ENCODE peak calls at places on chromosomes 5 and 9, in eight cellular contexts. L is stromal cell of bone marrow; T is amniotic stem cell; J is HuH-7; V is B cell; C is fibroblast of villous mesenchyme; I is stimulated activated CD4-positive, alpha-beta T cell treated with anti-CD3 and anti-CD28 coated beads, Interleukin-4, amount 100 ng/mL, for 48 hours; W is activated CD8-positive, alpha-beta T cell treated with anti-CD3 and anti-CD28 coated beads, Interleukin-2, amount 10 ng/mL, durations not matched to agents 7 days and 5 days. A is an unnamed sample.

GRCh38 chr9:68522126-68522525 is 18.6 kb downstream of the TMEM252 start:
- DNase-seq in L (no peak), T (no peak), J (no peak), V (no peak), C (no peak), I (no peak), W (no peak), A (no peak)

GRCh38 chr9:92986175-92987110 is 39.1 kb downstream of the FGD3 start:
- DNase-seq in L (no peak), T (no peak), J (no peak), V (no peak), C (no peak), I (peak), W (peak), A (peak)

GRCh38 chr5:127320032-127320945 is 29.7 kb downstream of the MEGF10 start:
- DNase-seq in L (no peak), T (no peak), J (no peak), V (no peak), C (no peak), I (no peak), W (peak), A (peak)

GRCh38 chr9:137129089-137129455 is 9.9 kb upstream of the GRIN1 start:
- DNase-seq in L (no peak), T (no peak), J (no peak), V (peak), C (peak), I (no peak), W (peak), A (no peak)

GRCh38 chr5:139431706-139432105 is 7.6 kb downstream of the DNAJC18 start:
- DNase-seq in L (no peak), T (no peak), J (no peak), V (no peak), C (no peak), I (no peak), W (no peak), A (no peak)

GRCh38 chr5:79938468-79938867 is 52.6 kb downstream of the MTX3 start:
- DNase-seq in L (no peak), T (no peak), J (no peak), V (no peak), C (no peak), I (no peak), W (peak), A (peak)

GRCh38 chr9:113306566-113306965 is 3.4 kb upstream of the RNF183 start:
- DNase-seq in L (no peak), T (no peak), J (no peak), V (no peak), C (no peak), I (no peak), W (no peak), A (no peak)

GRCh38 chr9:10876333-10876732 is 263.5 kb upstream of the PTPRD start:
- DNase-seq in L (peak), T (no peak), J (no peak), V (no peak), C (no peak), I (no peak), W (no peak), A (no peak)

GRCh38 chr5:139475865-139476651 is 5.3 kb downstream of the SMIM33 start:
- DNase-seq in L (no peak), T (no peak), J (no peak), V (no peak), C (no peak), I (no peak), W (no peak), A (no peak)

GRCh38 chr5:176133289-176133870 is 104.8 kb upstream of the SIMC1 start:
- DNase-seq in L (no peak), T (no peak), J (no peak), V (no peak), C (no peak), I (peak), W (peak), A (no peak)

GRCh38 chr5:140000332-140000731 is 42.8 kb downstream of the NRG2 start:
- DNase-seq in L (no peak), T (no peak), J (no peak), V (no peak), C (no peak), I (no peak), W (no peak), A (no peak)

GRCh38 chr9:111360881-111361280 is 30.9 kb upstream of the OR2K2 start:
- DNase-seq in L (no peak), T (no peak), J (no peak), V (no peak), C (no peak), I (no peak), W (no peak), A (no peak)

GRCh38 chr9:124218438-124219289 is 39.1 kb upstream of the NEK6 start:
- DNase-seq in L (peak), T (peak), J (no peak), V (peak), C (peak), I (peak), W (peak), A (no peak)

GRCh38 chr5:99061711-99062110 is 132.9 kb upstream of the CHD1 start:
- DNase-seq in L (peak), T (peak), J (no peak), V (no peak), C (peak), I (no peak), W (no peak), A (no peak)

GRCh38 chr5:149544199-149544472 is 7.1 kb downstream of the CSNK1A1 start:
- DNase-seq in L (no peak), T (no peak), J (no peak), V (no peak), C (no peak), I (no peak), W (no peak), A (no peak)

GRCh38 chr5:135718151-135718550 is 116.3 kb upstream of the SLC25A48 start:
- DNase-seq in L (peak), T (no peak), J (no peak), V (no peak), C (peak), I (no peak), W (no peak), A (no peak)

GRCh38 chr5:142356318-142356715 is 31.5 kb upstream of the SPRY4 start:
- DNase-seq in L (peak), T (peak), J (no peak), V (no peak), C (peak), I (no peak), W (no peak), A (no peak)

GRCh38 chr9:99365233-99365980 is 143.3 kb downstream of the SEC61B start:
- DNase-seq in L (no peak), T (peak), J (no peak), V (no peak), C (no peak), I (no peak), W (no peak), A (no peak)

GRCh38 chr5:74167930-74168315 is 472.6 kb downstream of the ENC1 start:
- DNase-seq in L (no peak), T (no peak), J (no peak), V (no peak), C (no peak), I (no peak), W (no peak), A (no peak)

GRCh38 chr9:137308102-137308619 is 6.1 kb upstream of the NRARP start:
- DNase-seq in L (no peak), T (no peak), J (no peak), V (peak), C (peak), I (no peak), W (no peak), A (no peak)